ENCODE peak calls at places on chromosomes 16 and 17, in seven cellular contexts. Z is fibroblast of lung, N is HL-60, G is thoracic aorta, Q is tibial nerve, T is body of pancreas, O is kidney epithelial cell. B is an unnamed sample.

GRCh38 chr17:26775219-26775822 is 518.6 kb upstream of the WSB1 start:
- DNase-seq in Z (no peak), N (no peak), G (no peak), Q (no peak), T (no peak), O (no peak), B (no peak)

GRCh38 chr16:20952144-20952797 is 51.7 kb downstream of the LYRM1 start:
- DNase-seq in Z (no peak), N (no peak), G (no peak), Q (no peak), T (no peak), O (no peak), B (no peak)

GRCh38 chr16:72480926-72481325 is 309.0 kb upstream of the PMFBP1 start:
- DNase-seq in Z (peak; percentile 70), N (no peak), G (no peak), Q (no peak), T (no peak), O (no peak), B (no peak)

GRCh38 chr16:11384184-11384955 is 39.1 kb downstream of the RMI2 start:
- DNase-seq in Z (no peak), N (no peak), G (no peak), Q (no peak), T (no peak), O (no peak), B (no peak)

GRCh38 chr16:4379001-4379688 is 7.5 kb downstream of the VASN start:
- DNase-seq in Z (no peak), N (no peak), G (no peak), Q (no peak), T (peak; percentile 22), O (no peak), B (no peak)

GRCh38 chr16:30063893-30064745 is 1.4 kb upstream of the ALDOA start:
- DNase-seq in Z (peak; percentile 52), N (peak; percentile 88), G (no peak), Q (peak; percentile 79), T (peak; percentile 83), O (no peak), B (no peak)

GRCh38 chr16:22016927-22017326 is 9.0 kb downstream of the MOSMO start:
- DNase-seq in Z (no peak), N (no peak), G (no peak), Q (no peak), T (no peak), O (no peak), B (no peak)

GRCh38 chr17:82674656-82675475 is 23.6 kb downstream of the RAB40B start:
- DNase-seq in Z (no peak), N (no peak), G (no peak), Q (no peak), T (no peak), O (no peak), B (no peak)

GRCh38 chr17:27293359-27293897 is 486 bp upstream of the WSB1 start:
- DNase-seq in Z (no peak), N (no peak), G (no peak), Q (no peak), T (no peak), O (no peak), B (no peak)

GRCh38 chr17:64653985-64654355 is 8.1 kb downstream of the SMURF2 start:
- DNase-seq in Z (no peak), N (no peak), G (no peak), Q (no peak), T (no peak), O (no peak), B (no peak)

GRCh38 chr16:5508371-5508770 is 410.8 kb upstream of the EEF2KMT start:
- DNase-seq in Z (no peak), N (no peak), G (no peak), Q (no peak), T (no peak), O (no peak), B (no peak)
- H3K4me3 ChIP-seq in Z (no peak overlapping the region), N (no peak overlapping the region), G (no peak overlapping the region), Q (no peak overlapping the region), T (no peak overlapping the region), O (no peak overlapping the region), B (no peak overlapping the region)

GRCh38 chr17:75205793-75206163 is 299 bp downstream of the NUP85 start:
- DNase-seq in Z (no peak), N (no peak), G (no peak), Q (no peak), T (no peak), O (no peak), B (no peak)

GRCh38 chr17:75208161-75208560 is 2.7 kb downstream of the NUP85 start:
- DNase-seq in Z (no peak), N (no peak), G (no peak), Q (no peak), T (no peak), O (no peak), B (no peak)

GRCh38 chr17:75209061-75209460 is 3.6 kb downstream of the NUP85 start:
- DNase-seq in Z (no peak), N (no peak), G (no peak), Q (no peak), T (no peak), O (no peak), B (no peak)

GRCh38 chr17:75207760-75208159 is 2.3 kb downstream of the NUP85 start:
- DNase-seq in Z (no peak), N (no peak), G (no peak), Q (no peak), T (no peak), O (no peak), B (no peak)

DNA sequence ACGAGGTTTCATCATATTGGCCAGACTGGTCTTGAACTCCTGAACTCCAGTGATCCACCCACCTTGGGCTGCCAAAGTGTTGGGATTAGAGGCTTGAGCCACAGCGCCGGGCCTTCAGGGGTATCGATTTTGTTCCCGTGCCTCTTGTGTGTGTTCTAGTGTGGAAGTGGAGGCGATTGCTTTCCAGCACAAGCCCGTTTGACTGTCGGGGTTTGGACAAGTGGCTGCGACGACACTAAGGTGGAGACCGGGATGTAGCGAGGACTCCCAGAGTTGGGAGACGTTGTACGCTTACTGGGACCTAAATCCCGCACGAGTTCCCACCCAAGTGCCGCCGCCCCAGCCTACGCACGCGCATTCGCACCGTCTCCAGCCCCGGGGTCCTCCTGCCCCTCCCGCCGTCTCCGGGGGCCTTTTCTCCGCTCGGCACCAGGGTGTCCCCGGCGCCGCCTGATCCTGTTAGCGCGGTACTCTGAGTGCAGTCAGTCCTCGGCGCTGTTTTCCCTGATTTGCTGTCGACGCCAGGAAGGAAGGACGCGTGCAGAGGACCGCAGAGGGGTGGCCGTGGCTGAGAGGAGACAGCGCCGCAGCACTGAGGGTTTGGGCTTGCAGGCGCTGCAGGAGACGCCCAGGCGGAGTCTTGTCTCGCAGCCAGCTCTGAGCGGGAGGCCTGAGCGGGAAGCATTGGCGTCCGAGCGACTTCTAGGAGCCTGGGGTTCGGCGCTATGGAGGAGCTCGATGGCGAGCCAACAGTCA is at the start of gene NUP85:
- DNase-seq in Z (peak; percentile 89), N (peak; percentile 82), G (peak; percentile 75), Q (peak; percentile 85), T (peak; percentile 94), O (peak; percentile 67), B (peak; percentile 79)
- TF ChIP-seq CTCF in Z (no peak), N (no peak), G (no peak), Q (peak; percentile 62), T (no peak), O (no peak), B (no peak)

DNA sequence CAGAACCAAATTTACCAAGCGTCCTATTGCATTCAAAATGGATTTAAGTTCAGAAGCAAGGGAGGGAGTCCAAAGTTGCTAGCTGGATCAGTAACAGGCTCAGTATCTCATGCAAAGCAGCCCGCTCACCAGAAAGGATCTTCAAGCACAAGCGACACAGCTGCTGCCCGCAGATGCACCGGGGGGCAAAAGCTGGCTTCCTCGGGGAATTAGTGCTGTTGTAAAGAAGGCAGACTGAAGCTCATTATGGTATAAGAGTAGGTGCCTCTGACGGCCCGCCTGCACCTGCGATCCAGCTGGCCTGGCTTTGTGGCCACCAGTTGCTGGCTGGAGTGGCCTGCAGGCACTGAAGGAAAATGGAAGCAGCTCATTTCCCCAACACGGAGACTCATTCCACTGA is 128.4 kb upstream of the RCVRN start:
- DNase-seq in Z (no peak), N (no peak), G (no peak), Q (no peak), T (no peak), O (no peak), B (no peak)
- H3K4me3 ChIP-seq in Z (no peak overlapping the region), N (no peak overlapping the region), G (no peak overlapping the region), Q (peak overlapping the region; percentile 47), T (no peak overlapping the region), O (no peak overlapping the region), B (no peak overlapping the region)

GRCh38 chr16:80341242-80341641 is 199.6 kb upstream of the DYNLRB2 start:
- DNase-seq in Z (no peak), N (no peak), G (no peak), Q (no peak), T (no peak), O (no peak), B (no peak)
- TF ChIP-seq CTCF in Z (no peak), N (no peak), G (no peak), Q (no peak), T (no peak), O (peak; percentile 11), B (no peak)

GRCh38 chr16:50864386-50864785 is 122.5 kb downstream of the CYLD start:
- DNase-seq in Z (no peak), N (no peak), G (no peak), Q (no peak), T (no peak), O (no peak), B (no peak)
- H3K4me3 ChIP-seq in Z (no peak overlapping the region), N (no peak overlapping the region), G (no peak overlapping the region), Q (no peak overlapping the region), T (no peak overlapping the region), O (no peak overlapping the region), B (no peak overlapping the region)

GRCh38 chr17:1906622-1907021 is 76.8 kb downstream of the RPA1 start:
- DNase-seq in Z (no peak), N (no peak), G (no peak), Q (no peak), T (no peak), O (no peak), B (no peak)
- TF ChIP-seq CTCF in Z (no peak), N (no peak), G (no peak), Q (no peak), T (no peak), O (no peak), B (no peak)

B was measured in AG04450.